ENCODE peak calls at places on chromosomes 5 and 9, in ten cellular contexts. One of them, this sample, is unnamed.

GRCh38 chr5:142422426-142422825 is 97.6 kb upstream of the SPRY4 start:
- DNase-seq in foreskin keratinocyte: peak; percentile 40
- DNase-seq in renal cortical epithelial cell: peak; percentile 79
- DNase-seq in adipocyte: peak; percentile 56
- DNase-seq in M059J: peak; percentile 73
- DNase-seq in activated CD8-positive, alpha-beta memory T cell treated with anti-CD3 and anti-CD28 coated beads, Interleukin-2, amount 50 U/mL, for 48 hours: no peak
- DNase-seq in body of pancreas: no peak
- DNase-seq in cardiac septum: no peak
- DNase-seq in NCI-H345: no peak
- DNase-seq in DMS53: no peak
- DNase-seq in this sample: no peak

GRCh38 chr9:114081441-114082016 is 3.4 kb upstream of the AMBP start:
- DNase-seq in foreskin keratinocyte: no peak
- DNase-seq in renal cortical epithelial cell: no peak
- DNase-seq in adipocyte: no peak
- DNase-seq in M059J: no peak
- DNase-seq in activated CD8-positive, alpha-beta memory T cell treated with anti-CD3 and anti-CD28 coated beads, Interleukin-2, amount 50 U/mL, for 48 hours: no peak
- DNase-seq in body of pancreas: peak; percentile 51
- DNase-seq in cardiac septum: peak; percentile 31
- DNase-seq in NCI-H345: no peak
- DNase-seq in DMS53: peak; percentile 57
- DNase-seq in this sample: no peak

GRCh38 chr9:96859461-96860198 is 5.3 kb upstream of the ZNF782 start:
- DNase-seq in foreskin keratinocyte: peak; percentile 91
- DNase-seq in renal cortical epithelial cell: peak; percentile 87
- DNase-seq in adipocyte: peak; percentile 74
- DNase-seq in M059J: peak; percentile 99
- DNase-seq in activated CD8-positive, alpha-beta memory T cell treated with anti-CD3 and anti-CD28 coated beads, Interleukin-2, amount 50 U/mL, for 48 hours: no peak
- DNase-seq in body of pancreas: no peak
- DNase-seq in cardiac septum: no peak
- DNase-seq in NCI-H345: no peak
- DNase-seq in DMS53: no peak
- DNase-seq in this sample: no peak

GRCh38 chr9:81771606-81772005 is 82.3 kb upstream of the TLE1 start:
- DNase-seq in foreskin keratinocyte: no peak
- DNase-seq in renal cortical epithelial cell: no peak
- DNase-seq in adipocyte: peak; percentile 28
- DNase-seq in M059J: peak; percentile 72
- DNase-seq in activated CD8-positive, alpha-beta memory T cell treated with anti-CD3 and anti-CD28 coated beads, Interleukin-2, amount 50 U/mL, for 48 hours: no peak
- DNase-seq in body of pancreas: no peak
- DNase-seq in cardiac septum: no peak
- DNase-seq in NCI-H345: no peak
- DNase-seq in DMS53: peak; percentile 66
- DNase-seq in this sample: no peak

GRCh38 chr5:74288448-74289109 is 351.9 kb downstream of the ENC1 start:
- DNase-seq in foreskin keratinocyte: no peak
- DNase-seq in renal cortical epithelial cell: no peak
- DNase-seq in adipocyte: peak; percentile 66
- DNase-seq in M059J: no peak
- DNase-seq in activated CD8-positive, alpha-beta memory T cell treated with anti-CD3 and anti-CD28 coated beads, Interleukin-2, amount 50 U/mL, for 48 hours: no peak
- DNase-seq in body of pancreas: peak; percentile 45
- DNase-seq in cardiac septum: no peak
- DNase-seq in NCI-H345: no peak
- DNase-seq in DMS53: no peak
- DNase-seq in this sample: no peak

GRCh38 chr9:137305788-137306545 is 3.9 kb upstream of the NRARP start:
- DNase-seq in foreskin keratinocyte: no peak
- DNase-seq in renal cortical epithelial cell: no peak
- DNase-seq in adipocyte: no peak
- DNase-seq in M059J: no peak
- DNase-seq in activated CD8-positive, alpha-beta memory T cell treated with anti-CD3 and anti-CD28 coated beads, Interleukin-2, amount 50 U/mL, for 48 hours: no peak
- DNase-seq in body of pancreas: peak; percentile 47
- DNase-seq in cardiac septum: no peak
- DNase-seq in NCI-H345: no peak
- DNase-seq in DMS53: no peak
- DNase-seq in this sample: peak; percentile 51

GRCh38 chr9:22053178-22053577 is 44.1 kb upstream of the CDKN2B start:
- DNase-seq in foreskin keratinocyte: no peak
- DNase-seq in renal cortical epithelial cell: peak; percentile 10
- DNase-seq in adipocyte: no peak
- DNase-seq in M059J: peak; percentile 19
- DNase-seq in activated CD8-positive, alpha-beta memory T cell treated with anti-CD3 and anti-CD28 coated beads, Interleukin-2, amount 50 U/mL, for 48 hours: no peak
- DNase-seq in body of pancreas: no peak
- DNase-seq in cardiac septum: no peak
- DNase-seq in NCI-H345: no peak
- DNase-seq in DMS53: no peak
- DNase-seq in this sample: no peak

GRCh38 chr5:93723005-93723404 is 18.4 kb downstream of the POU5F2 start:
- DNase-seq in foreskin keratinocyte: no peak
- DNase-seq in renal cortical epithelial cell: peak; percentile 18
- DNase-seq in adipocyte: no peak
- DNase-seq in M059J: peak; percentile 26
- DNase-seq in activated CD8-positive, alpha-beta memory T cell treated with anti-CD3 and anti-CD28 coated beads, Interleukin-2, amount 50 U/mL, for 48 hours: no peak
- DNase-seq in body of pancreas: no peak
- DNase-seq in cardiac septum: no peak
- DNase-seq in NCI-H345: no peak
- DNase-seq in DMS53: peak; percentile 52
- DNase-seq in this sample: no peak

GRCh38 chr9:111483862-111484563 is at the start of gene ECPAS:
- DNase-seq in foreskin keratinocyte: peak; percentile 46
- DNase-seq in renal cortical epithelial cell: peak; percentile 59
- DNase-seq in adipocyte: peak; percentile 93
- DNase-seq in M059J: peak; percentile 85
- DNase-seq in activated CD8-positive, alpha-beta memory T cell treated with anti-CD3 and anti-CD28 coated beads, Interleukin-2, amount 50 U/mL, for 48 hours: peak; percentile 85
- DNase-seq in body of pancreas: peak; percentile 82
- DNase-seq in cardiac septum: peak; percentile 87
- DNase-seq in NCI-H345: peak; percentile 69
- DNase-seq in DMS53: peak; percentile 88
- DNase-seq in this sample: peak; percentile 88

GRCh38 chr5:179879003-179879689 is 20.5 kb upstream of the MRNIP start:
- DNase-seq in foreskin keratinocyte: no peak
- DNase-seq in renal cortical epithelial cell: no peak
- DNase-seq in adipocyte: no peak
- DNase-seq in M059J: no peak
- DNase-seq in activated CD8-positive, alpha-beta memory T cell treated with anti-CD3 and anti-CD28 coated beads, Interleukin-2, amount 50 U/mL, for 48 hours: no peak
- DNase-seq in body of pancreas: no peak
- DNase-seq in cardiac septum: no peak
- DNase-seq in NCI-H345: no peak
- DNase-seq in DMS53: no peak
- DNase-seq in this sample: no peak

GRCh38 chr5:127335381-127335780 is 44.8 kb downstream of the MEGF10 start:
- DNase-seq in foreskin keratinocyte: no peak
- DNase-seq in renal cortical epithelial cell: no peak
- DNase-seq in adipocyte: peak; percentile 42
- DNase-seq in M059J: no peak
- DNase-seq in activated CD8-positive, alpha-beta memory T cell treated with anti-CD3 and anti-CD28 coated beads, Interleukin-2, amount 50 U/mL, for 48 hours: no peak
- DNase-seq in body of pancreas: no peak
- DNase-seq in cardiac septum: no peak
- DNase-seq in NCI-H345: no peak
- DNase-seq in DMS53: no peak
- DNase-seq in this sample: no peak

GRCh38 chr5:149166128-149166527 is 24.8 kb downstream of the ABLIM3 start:
- DNase-seq in foreskin keratinocyte: no peak
- DNase-seq in renal cortical epithelial cell: peak; percentile 59
- DNase-seq in adipocyte: no peak
- DNase-seq in M059J: peak; percentile 70
- DNase-seq in activated CD8-positive, alpha-beta memory T cell treated with anti-CD3 and anti-CD28 coated beads, Interleukin-2, amount 50 U/mL, for 48 hours: no peak
- DNase-seq in body of pancreas: no peak
- DNase-seq in cardiac septum: no peak
- DNase-seq in NCI-H345: no peak
- DNase-seq in DMS53: no peak
- DNase-seq in this sample: no peak

GRCh38 chr9:23820731-23821399 is 5.2 kb downstream of the ELAVL2 start:
- DNase-seq in foreskin keratinocyte: no peak
- DNase-seq in renal cortical epithelial cell: no peak
- DNase-seq in adipocyte: peak; percentile 3
- DNase-seq in M059J: no peak
- DNase-seq in activated CD8-positive, alpha-beta memory T cell treated with anti-CD3 and anti-CD28 coated beads, Interleukin-2, amount 50 U/mL, for 48 hours: no peak
- DNase-seq in body of pancreas: no peak
- DNase-seq in cardiac septum: no peak
- DNase-seq in NCI-H345: peak; percentile 44
- DNase-seq in DMS53: peak; percentile 81
- DNase-seq in this sample: no peak

GRCh38 chr5:154302181-154302580 is 111.6 kb downstream of the GALNT10 start:
- DNase-seq in foreskin keratinocyte: no peak
- DNase-seq in renal cortical epithelial cell: peak; percentile 54
- DNase-seq in adipocyte: no peak
- DNase-seq in M059J: no peak
- DNase-seq in activated CD8-positive, alpha-beta memory T cell treated with anti-CD3 and anti-CD28 coated beads, Interleukin-2, amount 50 U/mL, for 48 hours: no peak
- DNase-seq in body of pancreas: peak; percentile 90
- DNase-seq in cardiac septum: peak; percentile 78
- DNase-seq in NCI-H345: peak; percentile 72
- DNase-seq in DMS53: no peak
- DNase-seq in this sample: peak; percentile 46

GRCh38 chr5:169626779-169627178 is 10.3 kb upstream of the DOCK2 start:
- DNase-seq in foreskin keratinocyte: peak; percentile 63
- DNase-seq in renal cortical epithelial cell: peak; percentile 98
- DNase-seq in adipocyte: peak; percentile 77
- DNase-seq in M059J: peak; percentile 99
- DNase-seq in activated CD8-positive, alpha-beta memory T cell treated with anti-CD3 and anti-CD28 coated beads, Interleukin-2, amount 50 U/mL, for 48 hours: no peak
- DNase-seq in body of pancreas: no peak
- DNase-seq in cardiac septum: no peak
- DNase-seq in NCI-H345: no peak
- DNase-seq in DMS53: no peak
- DNase-seq in this sample: no peak

GRCh38 chr5:92941806-92942205 is 639.2 kb downstream of the NR2F1-AS1 start:
- DNase-seq in foreskin keratinocyte: no peak
- DNase-seq in renal cortical epithelial cell: no peak
- DNase-seq in adipocyte: no peak
- DNase-seq in M059J: no peak
- DNase-seq in activated CD8-positive, alpha-beta memory T cell treated with anti-CD3 and anti-CD28 coated beads, Interleukin-2, amount 50 U/mL, for 48 hours: no peak
- DNase-seq in body of pancreas: no peak
- DNase-seq in cardiac septum: no peak
- DNase-seq in NCI-H345: no peak
- DNase-seq in DMS53: peak; percentile 43
- DNase-seq in this sample: no peak

GRCh38 chr5:53335115-53335514 is 145.3 kb upstream of the FST start:
- DNase-seq in foreskin keratinocyte: peak; percentile 69
- DNase-seq in renal cortical epithelial cell: peak; percentile 50
- DNase-seq in adipocyte: no peak
- DNase-seq in M059J: peak; percentile 46
- DNase-seq in activated CD8-positive, alpha-beta memory T cell treated with anti-CD3 and anti-CD28 coated beads, Interleukin-2, amount 50 U/mL, for 48 hours: no peak
- DNase-seq in body of pancreas: no peak
- DNase-seq in cardiac septum: no peak
- DNase-seq in NCI-H345: no peak
- DNase-seq in DMS53: peak; percentile 37
- DNase-seq in this sample: no peak